ENCODE peak calls at places on chromosomes 4 and X, in six cellular contexts. C is IMR-90, G is neuronal stem cell, V is H9, U is H1, E is mesenchymal stem cell. L is an unnamed sample.

GRCh38 chr4:7547368-7548040 is 112.8 kb upstream of the PSAPL1 start:
- DNase-seq in V (no peak), E (no peak), C (peak), G (no peak), U (no peak), L (no peak)

GRCh38 chr4:73606465-73606974 is 13.7 kb downstream of the RASSF6 start:
- DNase-seq in V (no peak), C (no peak), G (no peak), U (no peak), E (no peak), L (no peak)

GRCh38 chr4:47639531-47639930 is 154.5 kb downstream of the ATP10D start:
- DNase-seq in U (no peak), G (no peak), V (no peak), C (peak), E (peak), L (no peak)

GRCh38 chr4:4492161-4492847 is 49.5 kb downstream of the STX18 start:
- DNase-seq in E (peak), V (no peak), C (peak), U (no peak), G (no peak), L (no peak)

GRCh38 chr4:142248946-142249345 is 597.2 kb downstream of the INPP4B start:
- DNase-seq in E (peak), G (no peak), V (no peak), U (no peak), C (peak), L (no peak)

GRCh38 chr4:155597933-155598451 is 68.7 kb upstream of the GUCY1A1 start:
- DNase-seq in E (no peak), G (no peak), U (no peak), V (no peak), C (peak), L (no peak)

GRCh38 chrX:155766321-155766720 is 114.8 kb upstream of the VAMP7 start:
- DNase-seq in C (no peak), U (no peak), G (no peak), V (no peak), E (peak), L (peak)

GRCh38 chr4:8586671-8587468 is 5.7 kb upstream of the CPZ start:
- DNase-seq in E (no peak), U (no peak), C (no peak), G (no peak), V (no peak), L (no peak)

GRCh38 chr4:80343887-80344286 is 8.4 kb downstream of the CFAP299 start:
- DNase-seq in U (no peak), G (no peak), C (no peak), E (no peak), V (no peak), L (no peak)

GRCh38 chr4:81257841-81258240 is 42.8 kb upstream of the PRKG2 start:
- DNase-seq in U (no peak), C (no peak), V (no peak), G (no peak), E (no peak), L (no peak)

GRCh38 chr4:76036855-76037254 is 985 bp upstream of the CXCL11 start:
- DNase-seq in V (peak), C (no peak), G (no peak), U (no peak), E (no peak), L (no peak)

GRCh38 chr4:143558286-143558685 is 44.8 kb downstream of the SMARCA5 start:
- DNase-seq in C (no peak), V (no peak), G (no peak), E (no peak), U (no peak), L (no peak)

GRCh38 chrX:119758682-119759332 is 419 bp downstream of the SOWAHD start:
- DNase-seq in G (no peak), E (peak), U (no peak), C (no peak), V (peak), L (no peak)

GRCh38 chrX:137483554-137483953 is 82.4 kb upstream of the ZIC3 start:
- DNase-seq in G (no peak), C (no peak), V (no peak), U (no peak), E (no peak), L (no peak)

GRCh38 chr4:159227984-159228383 is 125.1 kb downstream of the RAPGEF2 start:
- DNase-seq in C (peak), V (peak), E (peak), U (peak), G (peak), L (peak)

GRCh38 chr4:141853091-141853734 is 216.8 kb downstream of the IL15 start:
- DNase-seq in C (no peak), E (no peak), G (no peak), V (no peak), U (no peak), L (no peak)

GRCh38 chrX:13212191-13212651 is 107.6 kb downstream of the ATXN3L start:
- DNase-seq in U (no peak), E (peak), G (no peak), C (peak), V (no peak), L (no peak)

GRCh38 chr4:113682730-113683129 is 78.8 kb downstream of the CAMK2D start:
- DNase-seq in G (no peak), C (peak), V (no peak), E (no peak), U (no peak), L (no peak)

GRCh38 chr4:82842593-82842992 is 44.0 kb upstream of the SCD5 start:
- DNase-seq in E (peak), C (peak), G (no peak), V (no peak), U (no peak), L (no peak)

GRCh38 chr4:94758700-94759399 is 1.1 kb downstream of the BMPR1B start:
- DNase-seq in U (no peak), V (peak), C (no peak), E (peak), G (peak), L (peak)

GRCh38 chr4:94758141-94758699 is 465 bp downstream of the BMPR1B start:
- DNase-seq in E (peak), C (no peak), U (no peak), V (peak), G (peak), L (peak)

GRCh38 chr4:94762326-94762725 is 4.6 kb downstream of the BMPR1B start:
- DNase-seq in E (no peak), U (no peak), G (no peak), V (no peak), C (no peak), L (no peak)

GRCh38 chr4:94759767-94760211 is 2.0 kb downstream of the BMPR1B start:
- DNase-seq in C (no peak), V (no peak), U (no peak), G (no peak), E (no peak), L (no peak)

DNA sequence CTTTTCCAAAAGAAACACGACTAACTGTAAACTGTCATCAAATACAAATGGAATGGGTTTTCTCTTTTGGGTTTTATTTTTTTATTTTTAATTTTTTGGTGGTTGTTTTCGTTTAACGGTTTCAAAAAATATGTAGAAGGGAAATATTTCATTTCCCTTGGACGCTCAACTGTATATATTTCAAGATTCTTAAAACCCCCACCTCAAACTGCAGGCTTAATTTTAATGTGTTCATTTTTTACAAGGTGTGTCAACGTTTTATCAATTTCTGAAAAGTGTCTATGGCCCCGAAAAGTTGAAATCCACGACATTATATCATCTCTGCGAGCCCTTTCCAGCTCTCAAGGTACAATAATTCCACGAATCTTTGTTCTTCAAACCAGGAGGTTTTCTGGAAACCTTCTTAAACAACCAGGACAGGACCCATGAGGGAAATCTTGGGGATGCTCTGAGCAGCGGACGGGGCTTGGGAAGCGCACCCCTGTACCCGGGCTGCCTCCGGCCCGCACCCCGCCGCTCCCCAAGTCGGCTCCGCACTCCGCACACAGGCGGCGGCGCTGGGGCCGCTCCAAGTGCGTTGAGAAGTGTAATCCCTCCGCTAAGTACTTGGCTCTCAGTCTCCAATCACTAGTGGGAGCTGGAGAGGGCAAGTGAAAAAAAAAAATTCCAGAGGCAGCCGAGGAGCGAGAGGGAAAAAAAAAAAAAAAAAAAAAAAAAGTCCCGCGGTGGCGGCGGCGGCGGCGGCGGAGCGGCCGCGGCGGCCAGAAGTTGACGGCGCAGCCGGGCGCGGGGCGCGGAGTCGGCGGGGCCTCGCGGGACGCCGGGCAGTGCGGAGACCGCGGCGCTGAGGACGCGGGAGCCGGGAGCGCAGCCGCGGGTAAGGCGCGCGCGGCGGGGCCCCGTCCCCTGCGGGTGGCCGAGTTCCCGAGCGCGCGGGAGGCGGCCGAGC is at the start of gene BMPR1B:
- DNase-seq in V (peak), C (peak), G (peak), E (peak), U (no peak), L (no peak)
- H3K14ac ChIP-seq in V (peak), C (peak), G (peak), E (peak), U (no peak), L (peak)

DNA sequence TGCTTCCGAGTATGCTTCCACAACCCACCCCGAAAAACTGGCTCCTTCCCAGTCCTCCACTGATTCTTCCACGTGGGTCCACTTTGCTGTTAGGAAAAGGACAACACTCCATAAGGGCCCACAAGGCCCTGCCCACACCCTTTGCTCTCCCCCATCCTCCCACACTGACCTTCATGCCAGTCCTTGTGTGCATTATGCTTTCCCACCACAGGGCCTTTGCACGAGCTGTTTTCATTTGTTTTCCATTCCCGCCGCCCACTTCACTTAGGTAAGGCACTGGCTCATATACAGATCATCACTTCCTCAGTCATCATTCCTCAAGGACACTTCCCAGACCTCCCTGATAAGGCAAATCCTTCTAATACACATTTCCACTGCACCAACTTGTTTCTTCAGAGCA is 16.8 kb upstream of the SEL1L3 start:
- DNase-seq in U (no peak), V (no peak), C (no peak), G (no peak), E (no peak), L (no peak)
- H3K14ac ChIP-seq in U (no peak), V (no peak), C (no peak), G (no peak), E (peak), L (no peak)

GRCh38 chrX:14802943-14803710 is 69.7 kb downstream of the FANCB start:
- DNase-seq in V (no peak), U (no peak), C (no peak), E (no peak), G (no peak), L (no peak)
- H3K14ac ChIP-seq in V (no peak), U (no peak), C (no peak), E (no peak), G (no peak), L (no peak)

DNA sequence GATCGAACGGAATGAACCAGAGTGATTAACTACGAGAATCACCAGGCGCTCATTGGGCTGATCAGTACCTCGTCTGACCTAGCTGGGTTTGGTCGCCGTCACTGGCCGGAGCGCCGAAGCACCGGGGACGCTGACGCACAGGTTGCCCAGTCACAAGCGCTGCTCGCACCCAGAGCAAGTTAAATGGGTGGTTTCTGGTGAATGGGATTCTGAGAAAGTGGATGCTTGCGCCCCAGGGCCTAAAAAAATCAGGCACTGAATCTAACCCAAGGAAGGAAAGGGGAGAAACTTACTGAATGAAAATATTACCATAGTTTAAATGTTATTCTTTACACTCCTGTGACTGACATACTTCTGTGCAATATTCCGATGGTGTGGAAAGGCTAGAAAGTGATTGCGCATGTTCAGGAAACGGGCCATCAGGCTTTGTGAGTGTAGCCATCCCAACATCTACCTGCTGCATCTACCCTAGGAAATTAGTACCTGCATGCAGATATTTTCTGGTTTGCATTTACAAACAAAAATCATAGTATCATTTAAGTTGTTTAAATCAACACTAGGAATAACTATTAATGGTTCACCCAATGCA is 792 bp upstream of the ABCG2 start:
- DNase-seq in C (no peak), V (peak), U (peak), G (no peak), E (no peak), L (peak)
- H3K14ac ChIP-seq in C (peak), V (peak), U (no peak), G (no peak), E (peak), L (peak)

GRCh38 chr4:138967313-138967712 is 48.3 kb upstream of the NOCT start:
- DNase-seq in U (no peak), E (peak), V (no peak), G (no peak), C (no peak), L (peak)
- H3K14ac ChIP-seq in U (no peak), E (no peak), V (no peak), G (no peak), C (no peak), L (no peak)

GRCh38 chrX:33908898-33909297 is 223.2 kb downstream of the FAM47A start:
- DNase-seq in C (no peak), U (no peak), E (no peak), V (no peak), G (no peak), L (no peak)

GRCh38 chrX:33908074-33908473 is 224.0 kb downstream of the FAM47A start:
- DNase-seq in E (no peak), G (no peak), U (no peak), V (no peak), C (no peak), L (no peak)

GRCh38 chrX:33906971-33907370 is 225.1 kb downstream of the FAM47A start:
- DNase-seq in E (no peak), C (no peak), U (no peak), V (no peak), G (no peak), L (no peak)
- H3K14ac ChIP-seq in E (no peak), C (no peak), U (no peak), V (no peak), G (no peak), L (no peak)

GRCh38 chr4:67897686-67898085 is 13.9 kb upstream of the TMPRSS11D start:
- DNase-seq in G (no peak), V (no peak), U (no peak), C (no peak), E (no peak), L (peak)

GRCh38 chr4:67892253-67892652 is 8.5 kb upstream of the TMPRSS11D start:
- DNase-seq in V (no peak), C (no peak), E (no peak), G (no peak), U (no peak), L (no peak)

GRCh38 chr4:67891645-67892044 is 7.8 kb upstream of the TMPRSS11D start:
- DNase-seq in U (no peak), C (no peak), E (no peak), V (no peak), G (no peak), L (no peak)

GRCh38 chr4:67896421-67897065 is 12.7 kb upstream of the TMPRSS11D start:
- DNase-seq in E (no peak), U (no peak), C (no peak), G (no peak), V (no peak), L (no peak)

GRCh38 chr4:67892905-67893304 is 9.1 kb upstream of the TMPRSS11D start:
- DNase-seq in C (no peak), V (peak), E (no peak), U (no peak), G (no peak), L (no peak)
- H3K14ac ChIP-seq in C (no peak), V (no peak), E (no peak), U (no peak), G (no peak), L (no peak)

DNA sequence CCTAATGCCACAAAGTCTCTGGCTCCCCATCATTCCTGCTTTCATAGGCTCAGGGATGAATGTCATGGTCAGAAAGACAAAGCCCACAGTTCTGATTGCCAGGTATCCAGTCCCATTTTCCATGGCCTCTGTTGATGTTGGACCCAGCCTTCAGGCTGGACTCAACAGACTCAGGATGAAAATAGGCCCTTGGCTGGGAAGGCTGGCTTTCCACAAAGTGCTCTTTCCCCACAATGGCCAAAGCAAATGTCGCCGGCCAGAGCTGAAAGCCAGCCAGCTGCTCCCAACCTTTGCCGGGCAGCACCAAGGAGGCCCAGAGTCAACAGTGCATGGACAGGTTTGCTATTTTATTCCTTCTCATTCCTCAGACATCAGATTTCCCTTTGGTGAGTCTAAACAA is 430.1 kb upstream of the FGF16 start:
- DNase-seq in G (no peak), V (no peak), C (no peak), E (no peak), U (no peak), L (no peak)
- H3K14ac ChIP-seq in G (no peak), V (no peak), C (no peak), E (no peak), U (no peak), L (no peak)

GRCh38 chrX:80749404-80749803 is 60.3 kb downstream of the BRWD3 start:
- DNase-seq in G (no peak), E (no peak), V (no peak), C (no peak), U (no peak), L (no peak)

GRCh38 chrX:80751456-80751855 is 58.2 kb downstream of the BRWD3 start:
- DNase-seq in E (no peak), U (no peak), V (no peak), G (no peak), C (peak), L (peak)

DNA sequence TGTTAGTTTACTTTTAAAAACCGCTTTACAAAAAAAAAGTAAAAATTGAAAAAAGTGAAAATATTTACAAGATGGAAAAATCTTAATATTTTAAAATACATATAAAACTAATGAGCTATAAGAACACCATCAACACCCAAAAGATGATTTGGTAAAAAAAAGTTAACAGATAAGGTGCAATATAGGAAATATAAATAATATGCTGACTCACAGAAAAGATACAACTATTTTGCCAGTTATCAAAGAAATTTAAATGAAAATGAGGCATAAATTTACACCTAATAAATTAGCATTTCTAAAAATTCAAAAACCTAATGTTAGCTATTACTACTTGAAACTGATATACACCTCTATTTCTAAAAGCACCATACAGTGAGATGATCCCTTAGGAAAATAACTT is 54.5 kb downstream of the BRWD3 start:
- DNase-seq in V (no peak), E (no peak), C (no peak), G (no peak), U (no peak), L (no peak)
- H3K14ac ChIP-seq in V (no peak), E (no peak), C (no peak), G (no peak), U (no peak), L (no peak)

L was measured in trophoblast cell.